ENCODE peak calls at places on chromosomes 16 and 17, in four cellular contexts. T, B, Q and L are unnamed samples. For H3K36me3, the result is how much of the 10 kb centered on the place peaks cover.

GRCh38 chr17:40534431-40535189 is 30.7 kb downstream of the CCR7 start:
- DNase-seq in T (peak), B (no peak), Q (no peak), L (no peak)

GRCh38 chr16:17063156-17063555 is 407.6 kb downstream of the XYLT1 start:
- DNase-seq in T (no peak), B (no peak), Q (no peak), L (no peak)

GRCh38 chr16:85657996-85658395 is 30.8 kb downstream of the GINS2 start:
- DNase-seq in T (no peak), B (no peak), Q (peak), L (no peak)

GRCh38 chr16:25912321-25912720 is 220.6 kb downstream of the HS3ST4 start:
- DNase-seq in T (no peak), B (no peak), Q (no peak), L (no peak)

GRCh38 chr16:23434380-23434779 is 18.6 kb downstream of the COG7 start:
- DNase-seq in T (no peak), B (no peak), Q (no peak), L (no peak)

GRCh38 chr17:17724307-17724921 is 43.2 kb downstream of the RAI1 start:
- DNase-seq in T (no peak), B (no peak), Q (peak), L (no peak)

GRCh38 chr17:75090871-75091854 is 3.4 kb downstream of the SLC16A5 start:
- DNase-seq in T (peak), B (no peak), Q (peak), L (no peak)

GRCh38 chr17:76104896-76105231 is 1.3 kb upstream of the EXOC7 start:
- DNase-seq in T (no peak), B (no peak), Q (no peak), L (no peak)

GRCh38 chr16:82864332-82865040 is 237.7 kb downstream of the CDH13 start:
- DNase-seq in T (no peak), B (no peak), Q (no peak), L (no peak)

GRCh38 chr17:4498461-4499397 is at the start of gene SPNS2:
- DNase-seq in T (peak), B (peak), Q (peak), L (no peak)

GRCh38 chr16:86496929-86497381 is 13.4 kb upstream of the FOXF1 start:
- DNase-seq in T (no peak), B (no peak), Q (no peak), L (no peak)

GRCh38 chr17:78252701-78253635 is 21.5 kb downstream of the TMEM235 start:
- DNase-seq in T (no peak), B (no peak), Q (no peak), L (peak)

GRCh38 chr16:85172465-85173071 is 60.3 kb upstream of the CIBAR2 start:
- DNase-seq in T (no peak), B (no peak), Q (peak), L (no peak)

GRCh38 chr17:27414271-27414670 is 42.0 kb upstream of the KSR1 start:
- DNase-seq in T (no peak), B (no peak), Q (no peak), L (no peak)

GRCh38 chr17:76082326-76083251 is 3.6 kb downstream of the ZACN start:
- DNase-seq in T (no peak), B (no peak), Q (no peak), L (no peak)

GRCh38 chr16:27154573-27155521 is 48.5 kb upstream of the KDM8 start:
- DNase-seq in T (peak), B (peak), Q (peak), L (no peak)

GRCh38 chr17:78387982-78388941 is 9.8 kb downstream of the PGS1 start:
- DNase-seq in T (peak), B (peak), Q (no peak), L (no peak)

GRCh38 chr17:59725691-59726090 is 18.2 kb downstream of the VMP1 start:
- DNase-seq in T (no peak), B (no peak), Q (no peak), L (no peak)

GRCh38 chr17:3529817-3530741 is 27.5 kb downstream of the TRPV3 start:
- DNase-seq in T (peak), B (peak), Q (peak), L (no peak)

GRCh38 chr16:21100447-21100846 is 50.2 kb downstream of the DNAH3 start:
- DNase-seq in T (no peak), B (no peak), Q (no peak), L (no peak)

GRCh38 chr17:2239882-2240430 is 63.6 kb downstream of the SMG6 start:
- DNase-seq in T (peak), B (peak), Q (peak), L (no peak)

GRCh38 chr17:13865650-13866049 is 203.7 kb upstream of the COX10 start:
- DNase-seq in T (no peak), B (no peak), Q (no peak), L (no peak)

GRCh38 chr16:56343661-56344517 is 81.5 kb downstream of the AMFR start:
- DNase-seq in T (no peak), B (no peak), Q (no peak), L (no peak)

GRCh38 chr16:85570213-85570734 is 42.8 kb upstream of the GSE1 start:
- DNase-seq in T (no peak), B (no peak), Q (no peak), L (no peak)

GRCh38 chr16:51382940-51383339 is 231.9 kb upstream of the SALL1 start:
- DNase-seq in T (no peak), B (no peak), Q (no peak), L (no peak)

GRCh38 chr17:57993471-57994365 is 5.7 kb upstream of the VEZF1 start:
- DNase-seq in T (no peak), B (no peak), Q (no peak), L (no peak)

GRCh38 chr17:14125518-14126125 is 56.3 kb downstream of the COX10 start:
- DNase-seq in T (no peak), B (no peak), Q (no peak), L (no peak)

GRCh38 chr17:29686998-29687397 is 64.3 kb upstream of the CORO6 start:
- DNase-seq in T (no peak), B (peak), Q (no peak), L (no peak)

DNA sequence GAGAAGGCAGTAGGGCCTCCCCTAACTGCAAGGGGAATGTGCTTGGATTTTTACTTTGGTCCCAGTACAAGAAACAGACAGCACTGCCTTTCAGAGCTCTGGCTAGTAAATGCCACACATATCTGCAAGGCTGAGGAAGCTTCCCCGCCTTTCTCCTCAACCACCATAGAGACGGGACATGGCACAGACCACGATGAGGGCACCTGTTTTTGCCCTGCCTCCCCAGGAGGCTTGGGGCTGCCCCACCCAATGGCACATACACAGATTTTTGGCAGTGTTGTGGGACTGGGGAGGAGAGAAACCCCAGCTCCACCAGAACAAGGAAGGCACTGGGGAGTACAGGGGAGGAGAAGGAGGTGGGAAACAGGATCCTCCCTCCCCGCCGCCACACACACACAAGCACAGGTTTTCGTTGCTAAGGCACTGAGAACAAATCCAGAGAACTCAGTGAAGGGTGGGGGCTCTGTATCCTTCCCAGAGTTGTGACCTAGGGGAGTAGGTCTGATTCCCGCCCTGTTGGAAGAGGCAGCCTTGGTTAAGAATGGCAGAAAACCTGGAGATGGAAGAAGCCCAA is 7.2 kb downstream of the VAT1 start:
- DNase-seq in T (no peak), B (no peak), Q (no peak), L (no peak)
- H3K4me3 ChIP-seq in T (no peak), B (no peak), Q (no peak), L (no peak)

DNA sequence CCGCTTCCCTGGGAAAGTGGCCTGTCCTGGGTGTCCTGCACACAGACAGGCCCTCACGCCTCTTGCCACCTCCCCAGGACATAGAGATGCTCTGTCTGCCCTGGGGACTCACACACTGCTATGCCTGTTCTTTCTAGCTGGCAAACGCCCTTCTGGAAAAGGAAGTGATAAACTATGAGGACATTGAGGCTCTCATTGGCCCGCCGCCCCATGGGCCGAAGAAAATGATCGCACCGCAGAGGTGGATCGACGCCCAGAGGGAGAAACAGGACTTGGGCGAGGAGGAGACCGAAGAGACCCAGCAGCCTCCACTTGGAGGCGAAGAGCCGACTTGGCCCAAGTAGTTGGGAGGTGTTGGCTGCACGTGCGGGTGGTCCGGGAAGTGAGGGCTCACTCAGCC is 3.7 kb upstream of the RPL13 start:
- DNase-seq in T (no peak), B (no peak), Q (no peak), L (no peak)
- H3K36me3 ChIP-seq in T (under half), B (under half), Q (half or more), L (half or more)

DNA sequence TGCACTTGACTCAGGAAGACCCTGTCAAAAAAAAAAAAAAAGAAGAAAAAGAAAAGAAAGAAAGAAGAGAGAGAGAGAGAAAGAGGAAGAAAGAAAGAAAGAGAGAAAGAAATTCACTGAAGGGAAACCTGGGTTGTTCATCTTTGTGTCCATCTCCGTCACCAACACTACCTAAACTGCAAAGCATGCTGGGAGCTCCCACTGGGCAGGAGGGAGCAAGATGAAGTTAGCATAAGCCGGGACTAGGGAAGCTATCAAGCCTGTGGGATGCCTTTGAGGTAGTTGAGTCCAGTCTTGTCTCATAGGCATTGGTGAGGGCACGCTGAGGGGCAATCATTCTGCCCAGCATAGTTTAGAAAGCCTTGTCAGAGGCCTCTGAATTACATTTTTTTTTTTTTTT is 7.6 kb upstream of the CBFB start:
- DNase-seq in T (no peak), B (no peak), Q (no peak), L (peak)
- H3K4me3 ChIP-seq in T (no peak), B (no peak), Q (no peak), L (no peak)

GRCh38 chr17:50696365-50696879 is 11.3 kb downstream of the ANKRD40 start:
- DNase-seq in T (no peak), B (no peak), Q (no peak), L (no peak)
- H3K36me3 ChIP-seq in T (under half), B (half or more), Q (half or more), L (half or more)

GRCh38 chr17:38741853-38742421 is 6.2 kb downstream of the PCGF2 start:
- DNase-seq in T (peak), B (no peak), Q (peak), L (no peak)
- H3K4me3 ChIP-seq in T (no peak), B (no peak), Q (no peak), L (no peak)

GRCh38 chr17:1070411-1070810 is 73.5 kb downstream of the TIMM22 start:
- DNase-seq in T (no peak), B (no peak), Q (peak), L (peak)
- H3K36me3 ChIP-seq in T (under half), B (half or more), Q (half or more), L (under half)

GRCh38 chr16:1334739-1335138 is 1.3 kb downstream of the BAIAP3 start:
- DNase-seq in T (no peak), B (no peak), Q (no peak), L (no peak)
- H3K4me3 ChIP-seq in T (no peak), B (no peak), Q (no peak), L (no peak)

GRCh38 chr16:57477531-57478202 is 8.6 kb downstream of the DOK4 start:
- DNase-seq in T (no peak), B (no peak), Q (peak), L (no peak)
- H3K36me3 ChIP-seq in T (under half), B (under half), Q (under half), L (under half)

GRCh38 chr17:12195418-12195817 is 174.7 kb downstream of the MAP2K4 start:
- DNase-seq in T (no peak), B (no peak), Q (no peak), L (no peak)

DNA sequence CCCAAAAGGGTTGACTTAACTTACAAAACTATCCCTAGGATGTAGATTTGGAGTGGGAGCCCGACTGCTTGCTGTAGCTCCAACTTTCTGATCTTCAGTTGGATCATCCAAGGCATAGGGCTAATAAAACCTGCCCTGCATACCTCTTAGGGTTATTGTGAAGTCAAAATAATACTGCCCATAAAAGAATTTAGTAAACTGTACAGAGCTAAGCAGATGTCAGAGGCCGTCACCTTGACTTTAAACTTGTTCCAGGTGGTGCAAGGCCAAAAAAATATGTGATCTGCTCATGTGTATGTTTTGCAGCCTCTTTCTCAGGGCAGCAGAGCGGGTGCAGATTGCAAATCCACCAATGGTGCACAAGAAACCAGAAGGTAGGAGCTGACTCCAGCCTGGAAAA is 180.6 kb downstream of the MAP2K4 start:
- DNase-seq in T (no peak), B (no peak), Q (no peak), L (no peak)
- H3K4me3 ChIP-seq in T (no peak), B (no peak), Q (no peak), L (no peak)

GRCh38 chr16:3727806-3728381 is 10.6 kb upstream of the TRAP1 start:
- DNase-seq in T (no peak), B (no peak), Q (no peak), L (no peak)
- H3K36me3 ChIP-seq in T (under half), B (half or more), Q (half or more), L (under half)